ENCODE peak calls at places on chromosome 3, in seven cellular contexts. B is keratinocyte, W is uterus, R is heart right ventricle, X is heart left ventricle, C is Caco-2, O is transverse colon. S is an unnamed sample. For H3K4me1 and H3K9me3, the result is how much of the 10 kb centered on the place peaks cover.

GRCh38 chr3:148333091-148333490 is 364.6 kb upstream of the AGTR1 start:
- DNase-seq in B (no peak), W (no peak), R (no peak), X (no peak), C (no peak), O (no peak), S (no peak)

GRCh38 chr3:184656991-184657669 is 54.7 kb downstream of the MAGEF1 start:
- DNase-seq in B (peak), W (no peak), R (no peak), X (no peak), C (no peak), O (no peak), S (no peak)

GRCh38 chr3:172194702-172195392 is 155.5 kb downstream of the FNDC3B start:
- DNase-seq in B (no peak), W (no peak), R (no peak), X (no peak), C (peak), O (no peak), S (no peak)

GRCh38 chr3:55622116-55622515 is 135.0 kb upstream of the WNT5A start:
- DNase-seq in B (peak), W (no peak), R (no peak), X (no peak), C (no peak), O (no peak), S (no peak)

GRCh38 chr3:58250093-58250707 is 12.6 kb downstream of the ABHD6 start:
- DNase-seq in B (no peak), W (no peak), R (no peak), X (no peak), C (no peak), O (no peak), S (no peak)

GRCh38 chr3:140308535-140308934 is 369.3 kb upstream of the TRIM42 start:
- DNase-seq in B (no peak), W (no peak), R (no peak), X (no peak), C (no peak), O (no peak), S (no peak)

GRCh38 chr3:189936210-189936609 is 184.5 kb downstream of the P3H2 start:
- DNase-seq in B (peak), W (no peak), R (no peak), X (no peak), C (no peak), O (no peak), S (no peak)

GRCh38 chr3:60246361-60246760 is 1004.9 kb downstream of the FHIT start:
- DNase-seq in B (no peak), W (no peak), R (no peak), X (no peak), C (no peak), O (no peak), S (no peak)

GRCh38 chr3:153757839-153758238 is 363.4 kb upstream of the ARHGEF26 start:
- DNase-seq in B (no peak), W (no peak), R (no peak), X (no peak), C (no peak), O (no peak), S (no peak)

GRCh38 chr3:13123266-13123665 is 50.0 kb upstream of the IQSEC1 start:
- DNase-seq in B (no peak), W (no peak), R (no peak), X (no peak), C (no peak), O (no peak), S (no peak)

GRCh38 chr3:158808697-158809096 is 6.8 kb downstream of the MFSD1 start:
- DNase-seq in B (peak), W (no peak), R (no peak), X (no peak), C (no peak), O (no peak), S (no peak)

DNA sequence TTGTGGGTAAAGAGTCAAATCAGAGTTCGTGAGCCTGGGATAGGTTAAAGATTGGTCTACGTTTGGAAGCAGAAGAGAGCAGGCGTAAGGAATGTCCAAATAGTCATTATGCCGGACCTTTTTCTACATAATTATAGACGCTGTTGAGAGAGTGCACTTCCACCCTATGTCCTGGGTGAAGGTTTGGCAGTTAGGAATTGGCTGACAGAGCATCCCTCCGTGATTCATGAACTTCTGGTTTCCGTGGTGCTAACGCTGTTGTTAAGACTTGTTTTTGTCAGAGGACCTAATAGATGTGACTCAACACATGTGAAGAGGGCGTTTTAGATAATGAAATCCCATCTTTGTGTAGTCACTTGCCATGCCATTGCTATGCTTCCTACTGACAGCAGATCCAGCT is 1.1 kb downstream of the EAF1 start:
- DNase-seq in B (no peak), W (no peak), R (no peak), X (no peak), C (no peak), O (no peak), S (no peak)
- H3K4me1 ChIP-seq in B (under half), W (under half), R (under half), X (under half), C (under half), O (under half), S (half or more)

GRCh38 chr3:16168211-16168610 is 6.3 kb upstream of the GALNT15 start:
- DNase-seq in B (no peak), W (no peak), R (no peak), X (no peak), C (no peak), O (no peak), S (no peak)
- TF ChIP-seq CTCF in B (no peak), W (no peak), R (no peak), X (no peak), C (no peak), O (no peak), S (no peak)

GRCh38 chr3:59818-60217 is 136.7 kb upstream of the CHL1 start:
- DNase-seq in B (no peak), W (no peak), R (no peak), X (no peak), C (no peak), O (no peak), S (no peak)

GRCh38 chr3:54240-54639 is 142.3 kb upstream of the CHL1 start:
- DNase-seq in B (no peak), W (no peak), R (no peak), X (no peak), C (no peak), O (no peak), S (no peak)

GRCh38 chr3:56672-57071 is 139.9 kb upstream of the CHL1 start:
- DNase-seq in B (no peak), W (no peak), R (no peak), X (no peak), C (no peak), O (no peak), S (no peak)
- H3K9me3 ChIP-seq in B (under half), W (under half), R (under half), X (under half), C (under half), O (under half), S (under half)

GRCh38 chr3:62415312-62415791 is 42.0 kb upstream of the FEZF2 start:
- DNase-seq in B (no peak), W (no peak), R (no peak), X (no peak), C (no peak), O (no peak), S (no peak)
- H3K4me1 ChIP-seq in B (under half), W (under half), R (under half), X (under half), C (under half), O (under half), S (under half)

GRCh38 chr3:138097192-138097829 is 18.1 kb downstream of the DZIP1L start:
- DNase-seq in B (no peak), W (no peak), R (no peak), X (no peak), C (peak), O (no peak), S (no peak)
- TF ChIP-seq CTCF in B (peak), W (no peak), R (peak), X (no peak), C (peak), O (no peak), S (peak)

GRCh38 chr3:99620976-99621375 is 17.4 kb upstream of the COL8A1 start:
- DNase-seq in B (no peak), W (no peak), R (no peak), X (no peak), C (no peak), O (no peak), S (no peak)
- H3K9me3 ChIP-seq in B (under half), W (under half), R (under half), X (under half), C (under half), O (under half), S (under half)

DNA sequence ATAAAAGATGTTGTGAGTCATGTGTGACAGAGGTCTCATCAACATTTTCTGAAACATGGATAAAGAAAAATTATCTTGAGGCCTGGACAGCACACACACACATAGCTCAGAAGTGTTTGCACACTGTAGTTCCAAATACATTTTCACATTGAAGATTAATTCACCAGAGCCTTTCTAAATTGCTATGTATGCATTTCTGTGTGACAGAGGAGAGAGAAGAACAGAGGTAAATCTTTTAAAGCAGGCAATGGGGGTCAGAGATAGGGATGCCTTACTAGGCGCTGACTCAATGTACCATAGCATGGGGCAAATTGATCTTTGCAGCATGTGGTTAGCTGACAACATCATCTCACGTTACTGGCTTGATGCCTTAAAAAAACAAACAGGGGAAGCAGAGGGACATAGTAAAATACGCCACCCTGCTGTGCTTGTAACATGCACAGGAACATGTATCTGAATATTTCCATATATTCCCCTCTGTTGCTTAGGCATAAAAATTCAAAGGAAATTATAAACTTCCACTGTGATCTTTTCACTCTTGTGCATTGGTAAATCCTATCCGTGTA is 7.7 kb downstream of the POU1F1 start:
- DNase-seq in B (no peak), W (no peak), R (no peak), X (no peak), C (no peak), O (no peak), S (no peak)
- H3K4me1 ChIP-seq in B (under half), W (under half), R (under half), X (under half), C (under half), O (under half), S (under half)

DNA sequence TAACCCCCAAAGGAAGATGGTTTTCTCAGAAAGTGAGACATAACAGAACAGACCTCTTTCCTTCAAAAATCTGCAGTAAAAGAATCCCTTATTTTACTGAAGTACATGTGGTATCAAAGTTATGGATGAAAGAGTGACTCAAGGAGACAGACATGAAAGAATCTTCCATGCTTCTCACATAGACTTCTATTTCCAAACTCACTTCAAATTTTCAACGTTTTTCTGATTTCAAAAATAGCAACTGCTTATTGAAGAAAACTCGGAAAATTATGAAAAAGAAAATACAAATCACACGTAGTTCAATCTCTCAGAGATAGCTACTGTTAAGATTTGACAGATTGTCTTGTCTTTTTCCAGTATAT is 39.8 kb upstream of the TRA2B start:
- DNase-seq in B (no peak), W (no peak), R (no peak), X (no peak), C (no peak), O (no peak), S (no peak)
- TF ChIP-seq CTCF in B (no peak), W (no peak), R (no peak), X (no peak), C (no peak), O (peak), S (peak)

GRCh38 chr3:73813291-73813977 is 188.7 kb upstream of the PDZRN3 start:
- DNase-seq in B (no peak), W (peak), R (no peak), X (no peak), C (no peak), O (no peak), S (no peak)

GRCh38 chr3:73815966-73816365 is 191.2 kb upstream of the PDZRN3 start:
- DNase-seq in B (no peak), W (no peak), R (no peak), X (no peak), C (no peak), O (no peak), S (no peak)

GRCh38 chr3:73808862-73809509 is 184.2 kb upstream of the PDZRN3 start:
- DNase-seq in B (peak), W (no peak), R (no peak), X (no peak), C (no peak), O (no peak), S (no peak)

GRCh38 chr3:73812054-73812453 is 187.3 kb upstream of the PDZRN3 start:
- DNase-seq in B (no peak), W (no peak), R (no peak), X (no peak), C (no peak), O (no peak), S (no peak)

DNA sequence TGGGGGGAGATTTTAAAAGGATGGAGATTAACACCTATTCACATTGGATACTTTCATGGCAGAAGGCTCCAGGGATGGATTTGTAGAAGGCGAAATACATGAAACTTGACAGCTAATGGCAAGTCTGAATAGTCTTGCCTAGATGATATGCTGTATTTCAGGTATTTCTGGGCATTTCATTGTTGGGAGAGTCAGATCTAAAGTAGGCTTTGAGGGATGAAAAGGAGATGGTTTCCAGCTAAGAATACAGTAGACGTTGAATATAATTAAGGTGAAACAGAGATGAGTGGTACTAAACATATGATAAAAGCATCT is 189.2 kb upstream of the PDZRN3 start:
- DNase-seq in B (no peak), W (no peak), R (no peak), X (no peak), C (no peak), O (no peak), S (no peak)
- H3K9me3 ChIP-seq in B (under half), W (under half), R (under half), X (under half), C (under half), O (under half), S (under half)

S was measured in left ventricle myocardium inferior.